ENCODE peak calls at places on chromosome 20, in eight cellular contexts. L is upper lobe of right lung; G is keratinocyte; T is body of pancreas; H is cardiac muscle cell; E is astrocyte; M is CD4-positive, CD25-positive, alpha-beta regulatory T cell; B is dorsolateral prefrontal cortex. V is an unnamed sample.
A peak's percentile ranks its signal among the peaks of the same experiment; 100 is the strongest.

GRCh38 chr20:9130407-9130995 is 61.6 kb downstream of the PLCB4 start:
- DNase-seq in L (no peak), G (no peak), T (no peak), H (peak; percentile 18), E (peak; percentile 23), M (no peak), B (no peak), V (no peak)

GRCh38 chr20:44064501-44065400 is 122.2 kb downstream of the JPH2 start:
- DNase-seq in L (no peak), G (no peak), T (no peak), H (no peak), E (no peak), M (no peak), B (no peak), V (no peak)

GRCh38 chr20:22684763-22685443 is 100.5 kb upstream of the FOXA2 start:
- DNase-seq in L (no peak), G (no peak), T (no peak), H (no peak), E (no peak), M (no peak), B (no peak), V (no peak)

GRCh38 chr20:53427951-53428350 is 165.7 kb downstream of the ZNF217 start:
- DNase-seq in L (no peak), G (no peak), T (no peak), H (no peak), E (peak; percentile 6), M (no peak), B (no peak), V (no peak)

GRCh38 chr20:60804240-60804917 is 447.7 kb upstream of the CDH4 start:
- DNase-seq in L (no peak), G (no peak), T (no peak), H (no peak), E (no peak), M (no peak), B (no peak), V (no peak)

GRCh38 chr20:62696431-62696957 is 12.1 kb upstream of the NTSR1 start:
- DNase-seq in L (no peak), G (no peak), T (no peak), H (no peak), E (no peak), M (no peak), B (no peak), V (no peak)

GRCh38 chr20:34663213-34663943 is 13.5 kb downstream of the PIGU start:
- DNase-seq in L (no peak), G (no peak), T (no peak), H (no peak), E (no peak), M (no peak), B (no peak), V (no peak)

GRCh38 chr20:31968299-31969126 is 562 bp downstream of the XKR7 start:
- DNase-seq in L (peak; percentile 85), G (no peak), T (peak; percentile 72), H (peak; percentile 76), E (peak; percentile 19), M (peak; percentile 84), B (peak; percentile 42), V (peak; percentile 70)

GRCh38 chr20:61300741-61301140 is 48.7 kb downstream of the CDH4 start:
- DNase-seq in L (no peak), G (no peak), T (no peak), H (no peak), E (no peak), M (no peak), B (no peak), V (no peak)

GRCh38 chr20:61331542-61331941 is 79.5 kb downstream of the CDH4 start:
- DNase-seq in L (no peak), G (no peak), T (no peak), H (peak; percentile 2), E (no peak), M (no peak), B (no peak), V (peak; percentile 18)

GRCh38 chr20:38060536-38060935 is 27.0 kb downstream of the RPRD1B start:
- DNase-seq in L (no peak), G (no peak), T (no peak), H (peak; percentile 47), E (peak; percentile 87), M (no peak), B (no peak), V (no peak)

GRCh38 chr20:32019156-32019510 is 8.9 kb downstream of the CCM2L start:
- DNase-seq in L (no peak), G (no peak), T (peak; percentile 15), H (no peak), E (no peak), M (no peak), B (no peak), V (no peak)

GRCh38 chr20:63738687-63739128 is 868 bp upstream of the SLC2A4RG start:
- DNase-seq in L (peak; percentile 89), G (no peak), T (peak; percentile 80), H (peak; percentile 29), E (no peak), M (peak; percentile 50), B (no peak), V (no peak)

GRCh38 chr20:17556842-17557674 is 12.8 kb upstream of the DSTN start:
- DNase-seq in L (peak; percentile 75), G (no peak), T (peak; percentile 72), H (peak; percentile 48), E (peak; percentile 56), M (no peak), B (peak; percentile 32), V (no peak)

GRCh38 chr20:31989030-31989645 is 21.1 kb upstream of the CCM2L start:
- DNase-seq in L (no peak), G (no peak), T (no peak), H (no peak), E (no peak), M (no peak), B (peak; percentile 50), V (no peak)

GRCh38 chr20:14882157-14882556 is 544.7 kb upstream of the FLRT3 start:
- DNase-seq in L (no peak), G (no peak), T (no peak), H (no peak), E (no peak), M (no peak), B (no peak), V (no peak)

GRCh38 chr20:50380697-50381040 is 129.5 kb upstream of the PTPN1 start:
- DNase-seq in L (no peak), G (no peak), T (peak; percentile 50), H (peak; percentile 69), E (no peak), M (no peak), B (no peak), V (no peak)

GRCh38 chr20:23178806-23179205 is 92.7 kb upstream of the CD93 start:
- DNase-seq in L (no peak), G (no peak), T (no peak), H (peak; percentile 43), E (no peak), M (no peak), B (no peak), V (no peak)

GRCh38 chr20:43963872-43964791 is 49.5 kb downstream of the TOX2 start:
- DNase-seq in L (peak; percentile 65), G (no peak), T (no peak), H (peak; percentile 94), E (peak; percentile 22), M (peak; percentile 51), B (no peak), V (no peak)

GRCh38 chr20:4444404-4444803 is 277.3 kb upstream of the PRND start:
- DNase-seq in L (no peak), G (no peak), T (no peak), H (no peak), E (peak; percentile 83), M (no peak), B (no peak), V (no peak)

GRCh38 chr20:25005220-25005619 is 12.7 kb upstream of the APMAP start:
- DNase-seq in L (peak; percentile 27), G (no peak), T (no peak), H (peak; percentile 28), E (no peak), M (no peak), B (peak; percentile 29), V (no peak)
- H3K27ac ChIP-seq in L (no peak overlapping the region), G (no peak overlapping the region), T (no peak overlapping the region), H (no peak overlapping the region), E (no peak overlapping the region), M (no peak overlapping the region), B (no peak overlapping the region), V (no peak overlapping the region)

GRCh38 chr20:40286991-40287531 is 402.0 kb downstream of the MAFB start:
- DNase-seq in L (peak; percentile 84), G (peak; percentile 80), T (peak; percentile 28), H (peak; percentile 29), E (no peak), M (no peak), B (peak; percentile 43), V (no peak)
- H3K27ac ChIP-seq in L (no peak overlapping the region), G (no peak overlapping the region), T (no peak overlapping the region), H (no peak overlapping the region), E (no peak overlapping the region), M (no peak overlapping the region), B (no peak overlapping the region), V (no peak overlapping the region)

DNA sequence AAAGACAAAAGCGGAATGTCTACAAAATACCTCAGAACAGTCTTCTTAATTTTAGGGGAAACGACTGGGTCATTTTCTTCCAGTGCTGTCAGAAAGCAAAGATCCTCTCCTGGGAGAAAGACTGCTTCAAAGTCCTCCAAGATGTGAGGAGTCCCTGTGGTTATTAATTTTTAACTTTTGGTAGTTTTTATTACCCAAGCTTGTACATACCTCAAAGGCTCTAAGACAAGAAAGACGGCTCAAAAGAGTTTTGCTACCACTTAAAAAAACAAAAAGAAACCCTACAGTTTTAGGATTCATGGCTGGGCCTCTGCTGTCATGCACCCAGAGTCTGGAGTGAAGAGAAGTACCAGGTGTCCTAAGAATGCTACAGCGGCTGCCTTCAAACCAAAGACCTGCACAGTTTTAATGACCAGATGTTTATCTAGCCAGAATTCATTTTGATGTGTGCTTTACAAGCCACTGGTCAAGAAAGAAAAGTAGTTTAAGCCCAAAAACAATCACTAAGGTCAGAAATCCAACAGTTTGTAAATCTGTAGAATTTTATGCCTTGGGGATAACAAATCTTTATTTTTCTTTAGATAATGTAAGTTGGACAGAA is 56.2 kb upstream of the APCDD1L start:
- DNase-seq in L (no peak), G (no peak), T (no peak), H (no peak), E (no peak), M (no peak), B (no peak), V (no peak)
- H3K27ac ChIP-seq in L (no peak overlapping the region), G (no peak overlapping the region), T (no peak overlapping the region), H (no peak overlapping the region), E (peak overlapping the region; percentile 40), M (no peak overlapping the region), B (no peak overlapping the region), V (no peak overlapping the region)

GRCh38 chr20:47273591-47274235 is 82.8 kb downstream of the ZMYND8 start:
- DNase-seq in L (no peak), G (no peak), T (no peak), H (peak; percentile 44), E (peak; percentile 81), M (no peak), B (no peak), V (no peak)

GRCh38 chr20:47276856-47277541 is 79.5 kb downstream of the ZMYND8 start:
- DNase-seq in L (no peak), G (no peak), T (peak; percentile 20), H (peak; percentile 86), E (peak; percentile 83), M (no peak), B (peak; percentile 52), V (peak; percentile 15)

GRCh38 chr20:47274449-47275108 is 81.9 kb downstream of the ZMYND8 start:
- DNase-seq in L (no peak), G (peak; percentile 36), T (no peak), H (peak; percentile 93), E (peak; percentile 97), M (no peak), B (no peak), V (no peak)

GRCh38 chr20:47275548-47275947 is 81.0 kb downstream of the ZMYND8 start:
- DNase-seq in L (no peak), G (no peak), T (no peak), H (no peak), E (no peak), M (no peak), B (no peak), V (no peak)

GRCh38 chr20:47276251-47276650 is 80.2 kb downstream of the ZMYND8 start:
- DNase-seq in L (no peak), G (no peak), T (no peak), H (no peak), E (no peak), M (no peak), B (no peak), V (no peak)
- H3K27ac ChIP-seq in L (peak overlapping the region; percentile 48), G (no peak overlapping the region), T (no peak overlapping the region), H (no peak overlapping the region), E (peak overlapping the region; percentile 97), M (no peak overlapping the region), B (no peak overlapping the region), V (peak overlapping the region; percentile 47)

V was measured in substantia nigra.